ENCODE peak calls at places on chromosomes 4 and X, in five cellular contexts. O is cardiac muscle cell; E is neuronal stem cell; U is nephron progenitor cell; T is activated CD4-positive, CD25-positive, alpha-beta regulatory T cell. P is an unnamed sample.

GRCh38 chr4:1533501-1534064 is 127.3 kb upstream of the NKX1-1 start:
- DNase-seq in O (no peak), E (no peak), U (peak; percentile 83), T (no peak), P (no peak)

GRCh38 chr4:181528570-181529184 is 714.5 kb upstream of the TENM3 start:
- DNase-seq in O (peak; percentile 81), E (peak; percentile 77), U (peak; percentile 83), T (no peak), P (peak; percentile 81)

GRCh38 chr4:139859876-139860275 is 194.3 kb downstream of the MGST2 start:
- DNase-seq in O (no peak), E (no peak), U (no peak), T (no peak), P (no peak)

GRCh38 chr4:138405439-138405838 is 163.3 kb upstream of the SLC7A11 start:
- DNase-seq in O (no peak), E (no peak), U (no peak), T (no peak), P (no peak)

GRCh38 chr4:159608434-159608833 is 505.6 kb downstream of the RAPGEF2 start:
- DNase-seq in O (peak; percentile 45), E (no peak), U (no peak), T (no peak), P (no peak)

GRCh38 chr4:180059216-180059881 is 2183.9 kb upstream of the TENM3 start:
- DNase-seq in O (peak; percentile 1), E (peak; percentile 52), U (peak; percentile 60), T (no peak), P (peak; percentile 27)

GRCh38 chrX:70426286-70427278 is 3.5 kb downstream of the GDPD2 start:
- DNase-seq in O (no peak), E (no peak), U (no peak), T (no peak), P (no peak)

GRCh38 chr4:172055498-172055897 is 242.3 kb downstream of the GALNTL6 start:
- DNase-seq in O (no peak), E (no peak), U (no peak), T (no peak), P (no peak)

GRCh38 chr4:155570661-155571060 is 96.0 kb upstream of the GUCY1A1 start:
- DNase-seq in O (no peak), E (no peak), U (no peak), T (no peak), P (no peak)

GRCh38 chr4:152099555-152099954 is 338.7 kb upstream of the GATB start:
- DNase-seq in O (no peak), E (no peak), U (no peak), T (no peak), P (no peak)

GRCh38 chr4:162461952-162462351 is 298.2 kb upstream of the FSTL5 start:
- DNase-seq in O (no peak), E (no peak), U (no peak), T (no peak), P (no peak)

GRCh38 chrX:129665916-129666644 is 11.3 kb upstream of the APLN start:
- DNase-seq in O (peak; percentile 84), E (peak; percentile 12), U (peak; percentile 32), T (no peak), P (no peak)

GRCh38 chr4:3193531-3194203 is 55.3 kb upstream of the MSANTD1 start:
- DNase-seq in O (peak; percentile 14), E (no peak), U (no peak), T (no peak), P (no peak)

GRCh38 chrX:34341814-34342213 is 209.7 kb upstream of the FAM47A start:
- DNase-seq in O (no peak), E (no peak), U (peak; percentile 7), T (no peak), P (no peak)

GRCh38 chrX:10922158-10922557 is 189.0 kb upstream of the HCCS start:
- DNase-seq in O (peak; percentile 84), E (no peak), U (no peak), T (no peak), P (no peak)

GRCh38 chr4:6560416-6561172 is 14.4 kb upstream of the MAN2B2 start:
- DNase-seq in O (peak; percentile 9), E (no peak), U (no peak), T (no peak), P (no peak)